ENCODE peak calls at places on chromosomes 1 and 21, in five cellular contexts. J is pancreas, P is left ventricle myocardium inferior, M is heart right ventricle, F is cardiac muscle cell. S is an unnamed sample.

GRCh38 chr1:94012686-94013330 is 103.6 kb upstream of the GCLM start:
- DNase-seq in P (no peak), M (no peak), J (no peak), F (no peak), S (no peak)

GRCh38 chr1:12469493-12469892 is 148.5 kb downstream of the DHRS3 start:
- DNase-seq in J (no peak), M (no peak), P (no peak), F (no peak), S (no peak)

GRCh38 chr1:167882376-167882775 is 31.6 kb downstream of the ADCY10 start:
- DNase-seq in P (no peak), J (no peak), M (no peak), F (no peak), S (no peak)

GRCh38 chr1:18630511-18631495 is at the start of gene PAX7:
- DNase-seq in F (peak), P (no peak), J (no peak), M (no peak), S (no peak)

GRCh38 chr1:29975036-29975694 is 738.8 kb downstream of the PTPRU start:
- DNase-seq in F (peak), J (no peak), P (no peak), M (no peak), S (no peak)

GRCh38 chr1:198653815-198654413 is 15.1 kb downstream of the PTPRC start:
- DNase-seq in J (no peak), M (no peak), P (no peak), F (no peak), S (no peak)

GRCh38 chr1:52296345-52296744 is 69.7 kb downstream of the CC2D1B start:
- DNase-seq in F (peak), J (no peak), M (no peak), P (no peak), S (no peak)

GRCh38 chr1:246930830-246931548 is 759 bp downstream of the AHCTF1 start:
- DNase-seq in P (peak), J (peak), M (peak), F (peak), S (peak)

GRCh38 chr1:160046494-160047115 is 14.8 kb upstream of the PIGM start:
- DNase-seq in F (peak), P (peak), J (peak), M (peak), S (no peak)

GRCh38 chr1:111976332-111976731 is 13.1 kb downstream of the KCND3 start:
- DNase-seq in M (no peak), J (no peak), P (no peak), F (no peak), S (no peak)

GRCh38 chr1:34763142-34763781 is 3.7 kb downstream of the GJB4 start:
- DNase-seq in J (no peak), P (no peak), F (no peak), M (no peak), S (no peak)

GRCh38 chr1:192491804-192492554 is 83.6 kb upstream of the RGS1 start:
- DNase-seq in F (no peak), M (no peak), P (no peak), J (no peak), S (no peak)

GRCh38 chr1:202017385-202018225 is 7.2 kb downstream of the ELF3 start:
- DNase-seq in M (no peak), F (no peak), J (peak), P (no peak), S (no peak)

GRCh38 chr1:93578911-93579825 is 102.5 kb downstream of the BCAR3 start:
- DNase-seq in J (no peak), M (no peak), F (no peak), P (peak), S (no peak)

GRCh38 chr1:113982955-113983742 is 3.9 kb downstream of the OLFML3 start:
- DNase-seq in J (no peak), F (no peak), M (no peak), P (no peak), S (no peak)

GRCh38 chr1:178493301-178493741 is 3.4 kb downstream of the CLEC20A start:
- DNase-seq in P (no peak), F (no peak), J (no peak), M (no peak), S (no peak)

GRCh38 chr1:211938473-211939080 is 96.8 kb downstream of the INTS7 start:
- DNase-seq in F (no peak), M (no peak), J (no peak), P (no peak), S (no peak)

GRCh38 chr1:68571499-68571898 is 74.6 kb upstream of the DEPDC1 start:
- DNase-seq in J (no peak), P (no peak), M (no peak), F (no peak), S (no peak)

GRCh38 chr1:108050134-108050533 is 85.2 kb upstream of the VAV3 start:
- DNase-seq in F (no peak), J (no peak), M (peak), P (peak), S (no peak)

GRCh38 chr1:162913345-162913744 is 52.4 kb upstream of the CCDC190 start:
- DNase-seq in P (no peak), M (no peak), J (no peak), F (no peak), S (no peak)

GRCh38 chr21:24224411-24224810 is 1382.9 kb downstream of the MRPL39 start:
- DNase-seq in F (no peak), P (no peak), J (no peak), M (no peak), S (no peak)

GRCh38 chr1:67464741-67465140 is 34.5 kb upstream of the SERBP1 start:
- DNase-seq in J (no peak), F (no peak), M (no peak), P (no peak), S (no peak)

GRCh38 chr1:195637474-195637873 is 970.8 kb downstream of the KCNT2 start:
- DNase-seq in P (no peak), J (no peak), M (no peak), F (no peak), S (no peak)

GRCh38 chr1:48077860-48078259 is 80.7 kb upstream of the TRABD2B start:
- DNase-seq in P (no peak), M (no peak), F (no peak), J (no peak), S (no peak)

GRCh38 chr1:209387969-209388329 is 195.6 kb upstream of the CAMK1G start:
- DNase-seq in F (no peak), J (no peak), M (no peak), P (no peak), S (no peak)

GRCh38 chr1:248759644-248760043 is 4.1 kb upstream of the LYPD8 start:
- DNase-seq in J (no peak), P (no peak), F (no peak), M (no peak), S (no peak)

GRCh38 chr1:156772222-156772621 is 4.9 kb downstream of the PRCC start:
- DNase-seq in M (no peak), J (no peak), P (no peak), F (no peak), S (no peak)

GRCh38 chr1:199041173-199041914 is 402.5 kb downstream of the PTPRC start:
- DNase-seq in F (no peak), M (no peak), P (no peak), J (no peak), S (no peak)

GRCh38 chr1:160400646-160401486 is 502 bp downstream of the VANGL2 start:
- DNase-seq in J (peak), F (peak), P (no peak), M (peak), S (no peak)

GRCh38 chr1:228528612-228529011 is 41.4 kb downstream of the RNF187 start:
- DNase-seq in P (no peak), M (no peak), J (no peak), F (no peak), S (no peak)

GRCh38 chr1:56920551-56920950 is 45.3 kb downstream of the C8B start:
- DNase-seq in J (no peak), F (no peak), M (no peak), P (no peak), S (no peak)

GRCh38 chr1:39268906-39269305 is 64.4 kb downstream of the MACF1 start:
- DNase-seq in J (no peak), F (no peak), P (no peak), M (no peak), S (no peak)

GRCh38 chr1:20136249-20136648 is 2.9 kb upstream of the PLA2G2F start:
- DNase-seq in M (no peak), J (no peak), P (no peak), F (no peak), S (no peak)

GRCh38 chr1:20137604-20138003 is 1.5 kb upstream of the PLA2G2F start:
- DNase-seq in M (no peak), P (no peak), J (peak), F (no peak), S (no peak)

GRCh38 chr1:20138346-20138745 is 777 bp upstream of the PLA2G2F start:
- DNase-seq in P (no peak), J (peak), F (no peak), M (no peak), S (no peak)

GRCh38 chr1:20138961-20139550 is at the start of gene PLA2G2F:
- DNase-seq in P (no peak), F (no peak), M (no peak), J (peak), S (no peak)

GRCh38 chr1:20137055-20137454 is 2.1 kb upstream of the PLA2G2F start:
- DNase-seq in F (no peak), M (no peak), P (no peak), J (peak), S (no peak)
- H3K27ac ChIP-seq in F (no peak), M (no peak), P (no peak), J (no peak), S (no peak)

GRCh38 chr1:85607126-85607912 is 26.8 kb downstream of the CCN1 start:
- DNase-seq in P (no peak), F (peak), M (no peak), J (no peak), S (no peak)
- TF ChIP-seq CTCF in P (no peak), F (no peak), M (no peak), J (no peak), S (no peak)

GRCh38 chr21:37874904-37875780 is 41.1 kb downstream of the KCNJ6 start:
- DNase-seq in M (no peak), F (no peak), P (no peak), J (no peak), S (no peak)
- H3K27ac ChIP-seq in M (no peak), F (no peak), P (no peak), J (no peak), S (no peak)

GRCh38 chr1:214458541-214458940 is 92.9 kb downstream of the PTPN14 start:
- DNase-seq in M (no peak), F (no peak), P (no peak), J (no peak), S (no peak)
- TF ChIP-seq CTCF in M (no peak), F (no peak), P (no peak), J (no peak), S (no peak)

GRCh38 chr1:2136836-2137235 is 57.7 kb downstream of the FAAP20 start:
- DNase-seq in F (no peak), M (no peak), J (no peak), P (peak), S (no peak)
- H3K27ac ChIP-seq in F (no peak), M (no peak), J (no peak), P (no peak), S (no peak)

GRCh38 chr1:32414186-32414886 is 20.1 kb upstream of the BSDC1 start:
- DNase-seq in P (no peak), F (no peak), J (no peak), M (no peak), S (no peak)
- TF ChIP-seq CTCF in P (peak), F (no peak), J (no peak), M (no peak), S (peak)

DNA sequence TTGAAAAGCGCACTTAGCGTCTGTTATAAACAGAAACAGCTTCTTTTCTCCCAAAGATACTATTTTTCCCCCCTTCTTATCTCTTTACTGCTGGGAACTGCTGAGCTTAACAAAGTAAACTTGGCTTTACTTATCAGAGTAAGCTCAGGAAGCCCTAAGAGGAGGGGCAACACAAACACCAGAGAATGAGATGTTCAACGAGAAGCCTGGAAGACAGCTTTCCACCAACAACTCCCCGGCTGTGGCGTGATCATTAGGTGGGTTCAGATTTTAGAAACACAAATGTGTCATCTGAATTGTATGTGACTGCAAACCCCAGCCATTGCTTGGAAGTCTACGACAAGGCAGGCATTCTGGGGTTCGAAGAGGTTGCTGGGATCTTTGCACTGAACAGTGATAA is 181.2 kb upstream of the ESRRG start:
- DNase-seq in M (no peak), J (no peak), P (no peak), F (no peak), S (no peak)
- H3K27ac ChIP-seq in M (no peak), J (no peak), P (no peak), F (peak), S (no peak)

GRCh38 chr1:206646504-206646903 is 11.2 kb downstream of the DYRK3 start:
- DNase-seq in P (no peak), F (no peak), J (no peak), M (no peak), S (no peak)
- TF ChIP-seq CTCF in P (no peak), F (no peak), J (no peak), M (no peak), S (no peak)

GRCh38 chr1:213586609-213586972 is 401.2 kb upstream of the PROX1 start:
- DNase-seq in F (no peak), J (no peak), M (no peak), P (no peak), S (no peak)

GRCh38 chr1:213585959-213586608 is 401.7 kb upstream of the PROX1 start:
- DNase-seq in M (no peak), P (no peak), F (peak), J (no peak), S (no peak)

GRCh38 chr1:213585402-213585801 is 402.4 kb upstream of the PROX1 start:
- DNase-seq in P (no peak), M (no peak), J (no peak), F (no peak), S (no peak)

GRCh38 chr1:213582976-213583567 is 404.7 kb upstream of the PROX1 start:
- DNase-seq in J (no peak), P (no peak), M (no peak), F (no peak), S (no peak)
- H3K27ac ChIP-seq in J (no peak), P (no peak), M (no peak), F (no peak), S (no peak)

DNA sequence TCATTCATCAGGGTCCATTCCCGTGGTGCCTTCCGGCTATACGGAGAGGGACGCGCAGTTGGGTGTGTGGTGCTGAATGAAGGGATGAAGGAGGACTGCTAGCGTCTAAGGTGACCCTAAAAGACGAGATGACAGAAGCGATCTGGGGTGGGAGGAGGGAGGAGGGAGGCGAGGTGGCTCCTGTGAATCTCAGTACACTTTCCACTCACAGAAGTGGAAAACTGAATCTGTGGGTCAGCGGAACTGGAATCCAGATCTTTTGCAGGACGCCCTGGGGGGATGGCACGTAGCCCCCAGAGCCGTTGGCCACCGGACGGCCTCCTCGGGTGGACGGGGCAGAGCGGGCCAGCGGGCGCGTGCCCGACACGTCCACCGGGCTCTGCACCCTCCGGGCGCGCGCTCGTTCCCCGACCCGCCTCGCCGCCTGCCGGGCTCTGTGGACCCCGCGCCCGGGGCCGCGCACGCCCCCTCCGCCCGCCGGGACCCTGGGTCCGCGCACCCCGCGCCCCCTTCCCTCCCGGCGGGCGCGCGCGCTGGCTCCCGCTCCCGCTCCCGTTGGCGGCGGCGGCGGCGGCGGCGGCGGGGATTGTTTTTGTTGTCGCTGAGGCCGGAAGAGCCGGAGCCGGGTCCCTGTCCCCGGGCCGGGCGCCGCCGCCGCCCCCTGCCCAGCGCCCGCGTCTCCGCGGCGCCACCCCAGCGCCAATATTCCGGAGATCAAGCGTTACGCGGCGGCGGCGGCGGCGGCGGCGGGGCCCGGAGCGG is at the start of gene AGO4:
- DNase-seq in P (peak), F (peak), M (peak), J (peak), S (peak)
- TF ChIP-seq CTCF in P (no peak), F (no peak), M (no peak), J (no peak), S (no peak)

S was measured in CD4-positive, alpha-beta T cell.